ENCODE peak calls at places on chromosomes 4 and X, in six cellular contexts. Z is GM12892, J is upper lobe of left lung, I is uterus, N is suprapubic skin, P is HepG2. V is an unnamed sample.

GRCh38 chrX:40098264-40099045 is 697 bp upstream of the BCOR start:
- DNase-seq in I (no peak), P (no peak), J (peak), Z (peak), N (no peak), V (no peak)

GRCh38 chrX:153902388-153902787 is 2.1 kb upstream of the AVPR2 start:
- DNase-seq in I (no peak), P (no peak), N (no peak), Z (no peak), J (no peak), V (no peak)

GRCh38 chr4:37825943-37826281 is 574 bp upstream of the PGM2 start:
- DNase-seq in J (no peak), N (no peak), Z (no peak), I (no peak), P (no peak), V (no peak)

GRCh38 chr4:161714928-161715327 is 448.9 kb downstream of the FSTL5 start:
- DNase-seq in P (no peak), I (no peak), Z (no peak), N (no peak), J (no peak), V (no peak)

GRCh38 chr4:76459291-76459723 is 24.3 kb downstream of the SHROOM3 start:
- DNase-seq in Z (no peak), I (no peak), N (no peak), P (no peak), J (no peak), V (peak)

GRCh38 chr4:152690706-152691651 is 11.2 kb upstream of the TMEM154 start:
- DNase-seq in J (no peak), Z (no peak), I (no peak), N (no peak), P (no peak), V (no peak)

GRCh38 chrX:76148753-76149152 is 24.1 kb upstream of the PBDC1 start:
- DNase-seq in Z (no peak), P (peak), N (no peak), J (no peak), I (peak), V (no peak)

GRCh38 chrX:29422034-29422433 is 793.3 kb upstream of the MAGEB2 start:
- DNase-seq in N (no peak), J (no peak), P (no peak), Z (no peak), I (no peak), V (no peak)

GRCh38 chrX:41442824-41443560 is 4.2 kb upstream of the NYX start:
- DNase-seq in N (no peak), Z (no peak), P (no peak), J (no peak), I (no peak), V (no peak)

GRCh38 chrX:23344208-23344903 is 9.7 kb downstream of the PTCHD1 start:
- DNase-seq in J (no peak), I (no peak), P (no peak), N (no peak), Z (no peak), V (no peak)

GRCh38 chrX:131388293-131388692 is 99.2 kb upstream of the IGSF1 start:
- DNase-seq in J (no peak), N (no peak), Z (no peak), I (no peak), P (no peak), V (no peak)

GRCh38 chr4:56465599-56466295 is 1.7 kb upstream of the SRP72 start:
- DNase-seq in P (no peak), J (no peak), Z (no peak), N (no peak), I (no peak), V (no peak)

GRCh38 chr4:40916218-40916555 is 166.4 kb downstream of the NSUN7 start:
- DNase-seq in I (no peak), J (no peak), Z (no peak), N (no peak), P (no peak), V (no peak)

GRCh38 chr4:168386002-168386401 is 67.5 kb upstream of the DDX60 start:
- DNase-seq in Z (no peak), P (no peak), J (no peak), I (no peak), N (no peak), V (no peak)

GRCh38 chr4:125891597-125892258 is 577.0 kb downstream of the FAT4 start:
- DNase-seq in N (no peak), P (no peak), J (no peak), Z (no peak), I (no peak), V (no peak)

GRCh38 chr4:153495480-153496206 is 29.5 kb downstream of the TMEM131L start:
- DNase-seq in N (no peak), I (no peak), J (no peak), Z (no peak), P (no peak), V (no peak)

GRCh38 chr4:20464381-20464780 is 212.7 kb downstream of the SLIT2 start:
- DNase-seq in P (no peak), I (no peak), N (no peak), J (no peak), Z (no peak), V (no peak)

GRCh38 chrX:110204986-110205385 is 112.9 kb downstream of the AMMECR1 start:
- DNase-seq in Z (no peak), I (no peak), N (no peak), J (no peak), P (no peak), V (no peak)

GRCh38 chr4:6109842-6110560 is 90.3 kb downstream of the JAKMIP1 start:
- DNase-seq in J (no peak), N (peak), P (peak), I (no peak), Z (no peak), V (no peak)

GRCh38 chrX:68686684-68687045 is 39.2 kb downstream of the STARD8 start:
- DNase-seq in I (peak), P (no peak), J (no peak), N (no peak), Z (no peak), V (no peak)

GRCh38 chrX:112819013-112819635 is 21.5 kb downstream of the AMOT start:
- DNase-seq in Z (no peak), P (no peak), I (no peak), N (no peak), J (no peak), V (no peak)

GRCh38 chr4:106289737-106290136 is 26.3 kb downstream of the TBCK start:
- DNase-seq in Z (no peak), P (no peak), N (no peak), J (no peak), I (no peak), V (no peak)

DNA sequence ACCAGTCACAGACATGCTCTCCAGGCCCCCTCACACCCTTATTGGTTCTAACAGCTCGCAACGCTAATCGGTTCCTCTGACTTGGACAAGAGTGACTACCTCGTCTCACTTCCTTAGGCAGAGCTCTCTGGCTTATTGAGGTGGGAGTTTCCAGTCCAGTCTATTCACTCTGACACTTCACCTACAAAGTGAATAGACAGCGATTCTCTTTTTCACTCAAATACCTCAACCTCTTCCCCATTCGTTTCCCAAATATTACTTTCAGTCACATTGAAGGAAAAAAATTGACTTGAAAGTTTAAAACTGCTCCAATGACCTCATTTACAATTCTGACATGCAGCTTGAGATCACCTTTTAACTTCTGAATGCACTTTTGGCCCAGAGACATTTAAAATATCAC is 17.7 kb downstream of the HELT start:
- DNase-seq in J (no peak), I (no peak), P (no peak), Z (no peak), N (no peak), V (no peak)
- TF ChIP-seq POLR2A in J (no peak), I (no peak), P (no peak), Z (no peak), N (no peak), V (no peak)

GRCh38 chr4:13484045-13484748 is at the start of gene RAB28:
- DNase-seq in J (peak), I (peak), N (peak), Z (peak), P (peak), V (peak)
- TF ChIP-seq POLR2A in J (no peak), I (peak), N (no peak), Z (peak), P (peak), V (peak)

GRCh38 chr4:139177049-139177887 is at the start of gene ELF2:
- DNase-seq in J (peak), N (peak), Z (peak), I (peak), P (peak), V (peak)

GRCh38 chr4:139176299-139177048 is 544 bp downstream of the ELF2 start:
- DNase-seq in J (peak), Z (peak), P (peak), I (peak), N (peak), V (peak)

GRCh38 chr4:139171878-139172691 is 4.9 kb downstream of the ELF2 start:
- DNase-seq in I (no peak), P (peak), Z (no peak), J (no peak), N (no peak), V (no peak)

GRCh38 chr4:139175647-139176298 is 1.2 kb downstream of the ELF2 start:
- DNase-seq in N (no peak), Z (no peak), J (no peak), I (no peak), P (no peak), V (peak)

GRCh38 chr4:139177888-139178609 is 1.0 kb upstream of the ELF2 start:
- DNase-seq in N (peak), J (peak), I (peak), P (peak), Z (peak), V (peak)
- TF ChIP-seq POLR2A in N (no peak), J (peak), I (peak), P (peak), Z (peak), V (peak)

GRCh38 chrX:134909258-134909657 is 81.5 kb upstream of the SMIM10 start:
- DNase-seq in J (no peak), Z (no peak), P (no peak), I (no peak), N (no peak), V (no peak)
- TF ChIP-seq POLR2A in J (no peak), Z (no peak), P (no peak), I (no peak), N (no peak), V (no peak)

GRCh38 chrX:129777218-129777768 is 2.5 kb upstream of the SASH3 start:
- DNase-seq in J (peak), N (no peak), I (no peak), P (peak), Z (peak), V (no peak)
- TF ChIP-seq POLR2A in J (no peak), N (no peak), I (no peak), P (no peak), Z (peak), V (no peak)

GRCh38 chr4:68283095-68283494 is 37.6 kb upstream of the TMPRSS11B start:
- DNase-seq in Z (no peak), N (no peak), P (no peak), J (no peak), I (no peak), V (no peak)

GRCh38 chr4:68291256-68291655 is 45.8 kb upstream of the TMPRSS11B start:
- DNase-seq in I (no peak), N (no peak), J (no peak), Z (no peak), P (no peak), V (no peak)

GRCh38 chr4:68283714-68284113 is 38.2 kb upstream of the TMPRSS11B start:
- DNase-seq in Z (no peak), P (no peak), I (no peak), J (no peak), N (no peak), V (no peak)

DNA sequence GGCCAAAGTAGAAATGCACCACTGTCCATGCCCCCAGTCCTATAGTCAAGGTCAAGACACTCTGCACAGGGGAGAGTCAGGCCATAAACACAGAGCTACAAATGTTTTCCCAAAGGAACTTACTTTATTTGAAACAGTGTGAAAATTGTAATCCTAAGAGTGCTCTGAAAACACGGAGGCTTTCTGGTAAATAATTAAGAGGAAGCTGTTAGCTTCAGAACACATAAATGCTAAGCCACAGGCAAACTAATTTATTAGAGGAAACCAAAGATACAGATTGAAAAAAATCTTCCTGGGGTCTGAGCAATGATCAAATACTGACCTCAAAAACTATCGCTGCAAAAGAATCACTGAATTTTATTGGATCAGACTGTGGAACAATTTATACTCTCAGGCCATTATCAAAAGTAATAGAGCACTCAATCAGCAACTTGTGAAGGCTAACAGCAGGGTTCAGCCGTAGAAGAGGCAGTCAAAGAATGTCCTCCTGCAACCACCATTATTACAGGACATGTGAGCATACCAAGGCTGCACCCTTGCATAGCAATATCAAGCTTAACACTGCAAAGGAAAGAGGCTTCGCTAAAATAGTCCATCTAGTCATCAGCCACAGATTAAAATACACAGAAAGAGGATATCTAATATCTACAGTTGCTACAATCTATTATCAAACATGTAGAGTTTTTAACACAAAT is 42.7 kb upstream of the TMPRSS11B start:
- DNase-seq in P (no peak), J (no peak), Z (no peak), I (no peak), N (no peak), V (no peak)
- TF ChIP-seq POLR2A in P (no peak), J (no peak), Z (no peak), I (no peak), N (no peak), V (no peak)